ENCODE peak calls at places on chromosomes 13 and 19, in six cellular contexts. Y is chondrocyte, N is AG04449, R is HFF-Myc, S is GM20000, J is HepG2. I is an unnamed sample.

GRCh38 chr13:44516771-44517170 is 59.4 kb downstream of the TSC22D1 start:
- DNase-seq in Y (no peak), N (no peak), R (no peak), S (no peak), J (no peak), I (no peak)

GRCh38 chr19:50646074-50646807 is 3.0 kb upstream of the C19orf81 start:
- DNase-seq in Y (no peak), N (no peak), R (peak; percentile 52), S (no peak), J (no peak), I (no peak)

GRCh38 chr13:61670384-61671161 is 254.9 kb upstream of the PCDH20 start:
- DNase-seq in Y (no peak), N (no peak), R (no peak), S (no peak), J (no peak), I (no peak)

GRCh38 chr19:17999685-18000479 is 8.1 kb upstream of the ARRDC2 start:
- DNase-seq in Y (no peak), N (no peak), R (no peak), S (no peak), J (no peak), I (no peak)

GRCh38 chr13:77966671-77967070 is 48.0 kb upstream of the EDNRB start:
- DNase-seq in Y (no peak), N (no peak), R (no peak), S (no peak), J (no peak), I (no peak)

GRCh38 chr13:111879719-111880118 is 187.2 kb upstream of the SOX1 start:
- DNase-seq in Y (no peak), N (no peak), R (no peak), S (no peak), J (no peak), I (no peak)

GRCh38 chr19:39937792-39938191 is 3.4 kb upstream of the FCGBP start:
- DNase-seq in Y (no peak), N (no peak), R (no peak), S (no peak), J (no peak), I (no peak)

GRCh38 chr13:36344173-36344572 is 2.0 kb downstream of the SPART start:
- DNase-seq in Y (no peak), N (no peak), R (no peak), S (no peak), J (no peak), I (no peak)

GRCh38 chr19:49456351-49456750 is 3.3 kb downstream of the ALDH16A1 start:
- DNase-seq in Y (no peak), N (no peak), R (no peak), S (no peak), J (no peak), I (no peak)

GRCh38 chr13:31824705-31825512 is 85.6 kb downstream of the RXFP2 start:
- DNase-seq in Y (no peak), N (no peak), R (no peak), S (peak; percentile 18), J (no peak), I (peak; percentile 26)

GRCh38 chr19:40422428-40423226 is 3.2 kb downstream of the SERTAD1 start:
- DNase-seq in Y (no peak), N (no peak), R (no peak), S (no peak), J (no peak), I (no peak)

DNA sequence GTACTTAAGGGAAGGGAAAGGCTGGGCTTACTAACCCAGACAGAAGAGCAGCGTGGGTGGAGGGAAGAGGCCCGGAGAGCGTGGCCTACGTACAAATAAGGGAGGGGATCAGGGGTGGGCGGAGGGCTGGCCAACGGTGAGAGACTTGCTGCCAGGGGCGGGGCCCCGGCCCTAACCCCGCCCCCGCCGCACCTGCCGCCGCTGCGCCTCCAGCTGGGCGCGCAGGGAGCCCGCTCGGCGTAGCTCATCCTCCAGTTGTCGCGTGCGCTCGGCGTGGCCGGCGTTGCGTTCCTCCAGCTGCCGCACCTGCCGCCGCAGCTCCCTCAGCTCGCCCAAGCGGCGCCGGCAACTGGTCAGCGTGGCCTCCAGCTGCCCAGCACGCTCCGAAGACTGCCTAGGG is 5.7 kb downstream of the HOOK2 start:
- DNase-seq in Y (no peak), N (no peak), R (no peak), S (peak; percentile 90), J (no peak), I (peak; percentile 69)
- TF ChIP-seq CTCF in Y (no peak), N (no peak), R (no peak), S (peak; percentile 0), J (no peak), I (no peak)

GRCh38 chr19:57245066-57245465 is 4.6 kb downstream of the ZNF805 start:
- DNase-seq in Y (no peak), N (no peak), R (no peak), S (no peak), J (no peak), I (no peak)
- TF ChIP-seq CTCF in Y (no peak), N (no peak), R (no peak), S (no peak), J (no peak), I (no peak)

DNA sequence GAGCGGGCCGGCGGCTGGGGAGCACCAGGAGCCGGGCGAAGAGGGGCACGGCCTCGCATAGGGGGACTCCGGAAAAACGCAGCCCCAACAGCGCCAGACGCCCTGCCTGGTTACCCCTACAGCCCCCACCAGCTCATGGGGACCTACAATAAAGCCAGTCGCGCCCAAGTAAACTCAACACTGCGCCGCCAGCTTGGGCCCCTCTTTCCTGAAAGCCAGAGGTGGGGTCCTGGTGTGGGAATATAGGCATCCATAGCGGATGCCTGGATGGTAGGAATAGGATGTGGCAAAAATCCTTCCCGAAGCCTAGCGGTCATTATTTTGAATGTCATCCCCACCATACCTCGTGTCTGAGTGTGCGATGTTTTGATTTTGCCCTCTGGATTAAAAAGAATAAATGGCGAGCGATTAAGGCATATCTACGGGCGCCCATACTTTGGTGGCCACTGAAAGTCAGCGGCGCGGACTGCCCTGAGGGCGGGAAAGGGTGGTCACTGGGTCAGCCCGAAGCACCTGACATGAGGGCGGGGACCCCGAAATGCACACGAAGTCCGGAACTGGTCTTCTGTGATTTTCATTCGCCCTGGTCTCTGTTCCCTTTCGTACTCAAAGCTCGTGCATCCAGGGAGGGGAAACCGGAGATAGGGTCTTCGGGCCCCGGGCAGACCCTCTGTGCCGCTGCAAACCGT is at the start of the genes NHLRC3 and PROSER1:
- DNase-seq in Y (peak; percentile 95), N (peak; percentile 53), R (peak; percentile 52), S (peak; percentile 85), J (peak; percentile 84), I (peak; percentile 87)
- TF ChIP-seq CTCF in Y (no peak), N (no peak), R (no peak), S (no peak), J (no peak), I (peak; percentile 27)

GRCh38 chr19:8017808-8018207 is 12.4 kb upstream of the ELAVL1 start:
- DNase-seq in Y (no peak), N (no peak), R (no peak), S (peak; percentile 74), J (peak; percentile 45), I (no peak)
- TF ChIP-seq CTCF in Y (peak; percentile 39), N (no peak), R (peak; percentile 19), S (peak; percentile 62), J (peak; percentile 87), I (no peak)

DNA sequence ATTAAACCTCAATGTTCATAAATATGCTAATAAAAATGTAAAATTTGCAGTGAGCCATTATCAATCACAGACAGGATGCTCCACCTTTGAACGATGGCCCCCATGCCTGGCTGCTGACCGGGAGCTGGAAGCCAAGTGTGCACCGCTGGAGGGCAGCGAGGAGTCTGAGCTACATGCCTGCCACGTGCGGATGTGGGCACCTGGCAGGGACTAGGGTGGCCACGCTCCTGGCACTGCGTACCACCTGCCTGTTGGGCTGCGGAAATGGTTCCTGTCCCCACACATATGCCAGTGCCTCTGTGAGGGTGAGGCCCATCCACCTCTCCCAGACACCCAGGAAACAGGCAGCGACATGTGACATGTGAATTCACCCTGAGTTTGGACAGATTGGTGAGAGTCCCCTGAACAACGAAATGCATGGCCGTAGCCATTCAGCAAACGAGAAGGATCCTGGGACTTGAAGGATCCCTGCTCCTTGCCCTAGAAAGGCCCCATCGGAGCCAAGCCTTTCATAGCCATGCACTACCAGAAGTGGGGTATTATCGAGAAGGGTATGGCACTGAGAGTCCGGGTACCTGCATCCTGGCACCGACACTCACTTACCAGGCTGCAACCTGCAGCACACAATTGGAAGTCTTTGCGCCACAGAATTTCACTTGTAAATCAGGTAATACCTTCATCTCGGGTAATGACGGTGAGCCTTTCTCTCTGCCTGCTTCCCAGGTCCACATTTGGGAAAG is 35.8 kb downstream of the TSHZ3 start:
- DNase-seq in Y (no peak), N (no peak), R (no peak), S (no peak), J (no peak), I (no peak)
- TF ChIP-seq CTCF in Y (no peak), N (no peak), R (no peak), S (no peak), J (no peak), I (no peak)

GRCh38 chr13:67228909-67229308 is 1.2 kb downstream of the PCDH9 start:
- DNase-seq in Y (no peak), N (no peak), R (no peak), S (no peak), J (no peak), I (no peak)
- TF ChIP-seq CTCF in Y (no peak), N (no peak), R (no peak), S (no peak), J (no peak), I (no peak)

GRCh38 chr19:9645466-9645865 is 24.4 kb upstream of the ZNF561 start:
- DNase-seq in Y (no peak), N (no peak), R (no peak), S (no peak), J (no peak), I (no peak)
- TF ChIP-seq CTCF in Y (peak; percentile 13), N (no peak), R (no peak), S (no peak), J (no peak), I (no peak)

DNA sequence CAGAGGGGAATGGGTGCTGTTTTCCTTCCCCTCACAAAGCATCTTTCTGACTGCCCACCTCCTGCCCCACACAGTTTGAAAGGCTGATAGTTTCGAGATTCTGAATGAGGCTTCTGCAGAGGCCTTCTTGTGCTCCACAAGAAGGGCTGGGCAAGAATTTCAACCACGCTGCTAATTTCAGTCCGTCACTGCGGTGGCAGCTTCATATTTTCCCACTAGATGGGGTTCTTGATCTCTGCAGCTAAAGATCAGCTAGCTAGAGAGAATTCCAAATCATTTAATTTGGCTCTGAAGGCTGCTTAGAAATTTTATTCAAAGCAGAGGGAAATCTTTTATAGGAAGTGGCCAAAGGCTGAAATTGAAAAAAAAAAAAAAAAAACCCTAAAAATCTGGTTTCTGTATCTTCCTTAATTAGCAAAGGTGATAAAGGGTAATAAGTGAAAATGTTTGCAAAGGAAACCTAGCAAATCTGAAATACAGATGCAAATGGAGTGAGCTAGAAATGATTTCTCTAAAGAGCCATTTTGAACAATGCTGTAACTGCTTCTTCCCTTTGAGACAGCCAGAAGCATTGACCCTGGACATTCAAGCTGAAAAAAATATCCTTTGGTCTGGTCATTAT is 38.0 kb upstream of the C13orf42 start:
- DNase-seq in Y (no peak), N (peak; percentile 28), R (no peak), S (no peak), J (no peak), I (peak; percentile 36)
- TF ChIP-seq CTCF in Y (peak; percentile 88), N (peak; percentile 47), R (peak; percentile 42), S (peak; percentile 9), J (peak; percentile 56), I (peak; percentile 17)

I was measured in glutamatergic neuron.